ENCODE peak calls at places on chromosomes 11 and 22, in ten cellular contexts. O is suprapubic skin, Q is prostate gland, F is mammary epithelial cell, U is kidney, Y is fibroblast of lung, M is endodermal cell, L is NB4, C is fibroblast of the aortic adventitia, P is kidney epithelial cell. I is an unnamed sample.

GRCh38 chr11:63589000-63589399 is 25.2 kb downstream of the PLAAT3 start:
- DNase-seq in F (no peak), Y (no peak), O (no peak), L (no peak), P (no peak), U (no peak), Q (no peak), M (no peak), C (no peak), I (no peak)

GRCh38 chr22:48741540-48741939 is 1086.1 kb downstream of the BRD1 start:
- DNase-seq in F (no peak), Y (no peak), Q (no peak), P (no peak), M (no peak), O (no peak), U (no peak), C (no peak), L (no peak), I (no peak)

GRCh38 chr11:129787518-129787917 is 28.1 kb upstream of the TMEM45B start:
- DNase-seq in L (peak), P (no peak), M (no peak), O (no peak), U (no peak), C (no peak), F (peak), Q (no peak), Y (no peak), I (no peak)

GRCh38 chr22:17108256-17109112 is 12.7 kb downstream of the TMEM121B start:
- DNase-seq in Y (no peak), Q (no peak), F (no peak), L (peak), P (no peak), C (no peak), O (no peak), U (peak), M (no peak), I (no peak)

GRCh38 chr22:25085930-25086901 is 113.4 kb upstream of the CRYBB3 start:
- DNase-seq in F (peak), O (peak), U (peak), Q (no peak), C (peak), M (no peak), L (no peak), P (no peak), Y (peak), I (no peak)

GRCh38 chr22:47627561-47628253 is 865.3 kb downstream of the TBC1D22A start:
- DNase-seq in M (peak), Y (no peak), U (no peak), L (no peak), Q (no peak), P (no peak), C (no peak), F (no peak), O (no peak), I (no peak)

GRCh38 chr11:68215524-68216170 is 2.6 kb upstream of the KMT5B start:
- DNase-seq in Y (no peak), P (no peak), F (no peak), O (no peak), U (no peak), M (no peak), C (no peak), Q (no peak), L (no peak), I (no peak)

GRCh38 chr22:37488337-37489135 is 2.4 kb upstream of the MFNG start:
- DNase-seq in M (no peak), P (no peak), F (no peak), Y (no peak), C (no peak), U (no peak), O (no peak), L (no peak), Q (no peak), I (no peak)

DNA sequence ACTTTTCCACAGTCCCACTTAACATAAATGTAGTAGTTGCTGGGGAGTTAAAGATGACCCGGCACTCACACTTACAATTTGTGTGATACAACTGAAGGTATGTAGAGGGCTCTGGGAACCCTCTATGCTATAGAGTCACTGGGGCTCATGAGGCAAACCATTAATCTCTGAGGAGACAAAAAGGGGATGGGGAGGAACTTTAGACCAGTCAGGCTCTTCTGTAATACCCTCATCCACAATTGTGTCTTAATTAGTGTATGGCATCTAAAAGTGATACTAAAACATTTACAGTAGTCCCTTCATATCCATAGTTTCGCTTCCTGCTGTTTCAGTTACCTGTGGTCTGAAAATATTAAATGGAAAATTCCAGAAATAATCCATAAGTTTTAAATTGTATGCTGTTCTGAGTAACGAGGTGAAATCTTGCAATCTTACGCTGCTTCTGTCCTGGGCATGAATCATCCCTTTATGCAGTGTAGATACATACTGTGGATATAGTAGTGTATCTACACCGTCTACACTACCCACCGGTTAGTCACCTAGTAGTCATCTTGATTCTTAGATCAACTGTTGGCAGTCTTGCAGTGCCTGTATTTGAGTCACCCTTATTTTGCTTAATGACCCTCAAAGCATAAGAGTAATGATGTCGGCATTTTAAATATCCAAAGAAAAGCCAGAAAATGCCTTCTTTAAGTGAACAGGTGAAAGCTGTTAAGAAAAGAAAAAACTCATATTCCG is 12.2 kb downstream of the CBL start:
- DNase-seq in Y (peak), O (no peak), P (peak), C (peak), L (peak), F (peak), U (no peak), M (peak), Q (no peak), I (no peak)
- H3K4me3 ChIP-seq in Y (no peak), O (no peak), P (no peak), C (no peak), L (no peak), F (no peak), U (no peak), M (no peak), Q (no peak), I (no peak)

GRCh38 chr11:15629690-15630321 is 515.1 kb downstream of the INSC start:
- DNase-seq in Q (no peak), P (no peak), F (peak), M (peak), U (no peak), C (no peak), L (peak), O (no peak), Y (no peak), I (no peak)
- TF ChIP-seq CTCF in Q (no peak), P (peak), F (peak), M (peak), U (peak), C (peak), L (peak), O (no peak), Y (peak), I (peak)

GRCh38 chr11:11406652-11407051 is 53.6 kb upstream of the CSNK2A3 start:
- DNase-seq in Y (no peak), O (no peak), P (no peak), U (no peak), C (no peak), F (no peak), Q (no peak), L (no peak), M (no peak), I (no peak)

GRCh38 chr11:11407065-11407737 is 54.2 kb upstream of the CSNK2A3 start:
- DNase-seq in U (no peak), Y (no peak), L (peak), M (no peak), C (no peak), Q (no peak), O (no peak), F (no peak), P (no peak), I (no peak)

GRCh38 chr11:11400635-11401232 is 47.7 kb upstream of the CSNK2A3 start:
- DNase-seq in L (peak), Q (no peak), Y (no peak), P (no peak), F (no peak), C (no peak), O (no peak), M (peak), U (no peak), I (no peak)

GRCh38 chr11:11401960-11402359 is 48.9 kb upstream of the CSNK2A3 start:
- DNase-seq in O (no peak), Q (no peak), F (no peak), P (no peak), L (no peak), Y (no peak), M (no peak), U (no peak), C (no peak), I (no peak)

DNA sequence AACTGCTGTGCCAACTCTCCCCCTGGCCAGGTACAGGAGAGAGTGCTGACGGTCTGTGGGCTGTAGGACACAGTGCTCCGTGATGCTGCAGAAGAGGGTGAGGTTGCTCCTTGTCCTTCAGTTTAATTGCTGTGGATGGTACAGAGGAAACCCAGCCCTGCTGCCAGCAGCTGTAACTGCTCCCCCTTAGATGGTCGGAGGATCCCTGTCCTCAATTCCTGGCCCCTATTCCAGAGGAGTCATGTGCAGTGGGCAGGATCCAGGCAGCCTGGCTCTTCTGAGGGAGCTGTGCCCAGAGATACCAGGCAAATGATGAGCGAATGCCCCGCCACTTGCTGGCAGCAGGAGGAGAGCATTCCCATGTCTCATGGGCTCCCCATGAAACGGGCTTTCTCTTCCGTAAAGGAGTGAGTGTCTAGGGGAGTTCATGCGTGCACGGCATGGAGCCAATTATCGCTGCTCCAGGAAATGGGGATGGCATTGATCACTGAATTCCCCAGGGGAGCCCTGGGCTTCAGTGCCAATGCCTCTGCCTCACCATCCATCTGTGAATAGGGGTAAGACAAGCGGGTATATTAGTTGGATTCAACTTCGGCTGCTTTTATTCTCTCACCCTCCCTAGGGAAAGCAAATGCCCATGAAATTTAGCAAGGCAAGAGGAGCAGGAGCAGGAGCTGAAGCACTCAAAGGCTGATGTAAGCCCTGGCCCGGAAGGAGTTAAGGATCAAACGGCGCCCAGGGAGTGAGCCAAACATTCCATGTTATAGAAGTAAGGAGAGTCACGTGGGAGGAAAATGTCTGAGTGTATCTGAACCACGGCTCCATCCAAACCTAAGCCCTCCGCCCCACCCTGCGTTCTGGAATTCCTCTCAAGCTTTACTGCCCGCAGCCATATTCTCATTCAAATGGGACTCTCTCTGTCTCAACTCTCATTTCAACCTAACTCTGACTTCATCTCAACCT is 51.0 kb upstream of the CSNK2A3 start:
- DNase-seq in M (no peak), L (no peak), C (peak), Q (no peak), P (no peak), U (no peak), F (no peak), O (no peak), Y (peak), I (no peak)
- H3K4me3 ChIP-seq in M (no peak), L (no peak), C (no peak), Q (no peak), P (no peak), U (no peak), F (no peak), O (no peak), Y (no peak), I (no peak)

GRCh38 chr11:113274708-113275582 is 39.4 kb upstream of the TTC12 start:
- DNase-seq in P (no peak), C (no peak), Y (no peak), Q (no peak), L (peak), U (no peak), O (no peak), F (peak), M (peak), I (no peak)
- TF ChIP-seq CTCF in P (peak), C (no peak), Y (peak), Q (no peak), L (peak), U (peak), O (no peak), F (peak), M (peak), I (peak)

GRCh38 chr11:62130498-62131464 is 7.0 kb downstream of the INCENP start:
- DNase-seq in L (no peak), Q (no peak), Y (no peak), F (no peak), P (no peak), M (peak), O (peak), C (no peak), U (no peak), I (no peak)

GRCh38 chr11:62132188-62132587 is 8.4 kb downstream of the INCENP start:
- DNase-seq in F (peak), O (peak), L (no peak), C (no peak), P (no peak), U (no peak), Y (no peak), Q (no peak), M (no peak), I (no peak)

GRCh38 chr11:62132689-62133293 is 9.0 kb downstream of the INCENP start:
- DNase-seq in M (no peak), L (no peak), Y (no peak), O (peak), P (no peak), U (no peak), F (no peak), C (no peak), Q (no peak), I (no peak)

GRCh38 chr11:62129610-62130497 is 6.0 kb downstream of the INCENP start:
- DNase-seq in Y (no peak), L (no peak), C (no peak), U (no peak), M (no peak), F (no peak), P (no peak), O (peak), Q (no peak), I (no peak)

GRCh38 chr11:62133328-62134065 is 9.7 kb downstream of the INCENP start:
- DNase-seq in O (peak), Y (no peak), C (no peak), F (no peak), P (no peak), U (peak), Q (no peak), M (no peak), L (no peak), I (no peak)
- H3K4me3 ChIP-seq in O (no peak), Y (no peak), C (no peak), F (no peak), P (no peak), U (no peak), Q (no peak), M (no peak), L (no peak), I (no peak)

GRCh38 chr11:1047576-1048156 is 11.1 kb upstream of the MUC6 start:
- DNase-seq in C (no peak), U (peak), O (no peak), F (no peak), M (no peak), Q (no peak), P (no peak), Y (no peak), L (no peak), I (no peak)

GRCh38 chr11:1049431-1049891 is 12.9 kb upstream of the MUC6 start:
- DNase-seq in Y (no peak), Q (peak), O (no peak), U (peak), C (no peak), F (no peak), M (peak), L (no peak), P (no peak), I (no peak)

GRCh38 chr11:1049911-1050580 is 13.5 kb upstream of the MUC6 start:
- DNase-seq in O (peak), C (no peak), L (no peak), F (no peak), P (no peak), M (peak), U (peak), Y (no peak), Q (no peak), I (no peak)

GRCh38 chr11:1049071-1049405 is 12.5 kb upstream of the MUC6 start:
- DNase-seq in O (no peak), C (no peak), Q (no peak), P (no peak), M (no peak), U (peak), Y (no peak), L (no peak), F (no peak), I (no peak)

GRCh38 chr11:1048375-1049070 is 12.0 kb upstream of the MUC6 start:
- DNase-seq in Y (no peak), U (peak), F (no peak), C (no peak), Q (no peak), O (no peak), M (peak), P (no peak), L (no peak), I (no peak)
- TF ChIP-seq CTCF in Y (no peak), U (no peak), F (no peak), C (no peak), Q (no peak), O (no peak), M (peak), P (peak), L (no peak), I (no peak)

DNA sequence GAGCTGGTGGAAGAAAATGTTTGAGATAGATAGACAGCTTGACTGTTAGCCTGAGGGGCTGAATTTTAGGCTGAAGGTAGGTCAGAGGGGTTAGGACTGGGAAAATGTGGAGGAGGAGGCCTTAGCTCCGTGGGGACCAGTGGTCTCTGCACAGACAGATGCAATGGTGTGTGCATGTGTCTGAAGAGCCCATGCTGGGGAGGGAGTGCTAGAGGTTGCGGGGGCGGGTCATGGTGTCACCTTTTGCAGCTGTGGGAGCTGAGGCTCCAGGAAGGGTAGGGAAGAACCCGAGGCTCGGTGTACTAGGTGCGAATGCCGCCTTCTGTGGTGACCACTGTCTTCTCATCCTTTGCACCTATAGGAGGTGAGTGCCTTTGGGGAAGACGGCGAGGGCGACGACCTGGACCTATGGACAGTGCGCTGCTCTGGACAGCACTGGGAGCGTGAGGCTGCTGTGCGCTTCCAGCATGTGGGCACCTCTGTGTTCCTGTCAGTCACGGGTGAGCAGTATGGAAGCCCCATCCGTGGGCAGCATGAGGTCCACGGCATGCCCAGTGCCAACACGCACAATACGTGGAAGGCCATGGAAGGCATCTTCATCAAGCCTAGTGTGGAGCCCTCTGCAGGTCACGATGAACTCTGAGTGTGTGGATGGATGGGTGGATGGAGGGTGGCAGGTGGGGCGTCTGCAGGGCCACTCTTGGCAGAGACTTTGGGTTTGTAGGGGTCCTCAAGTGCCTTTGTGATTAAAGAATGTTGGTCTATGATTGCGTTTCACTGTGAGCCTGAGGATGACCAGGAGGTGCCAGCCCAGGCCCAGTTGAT is 1.6 kb downstream of the SDF2L1 start:
- DNase-seq in Q (no peak), O (no peak), C (no peak), U (no peak), L (no peak), M (no peak), P (no peak), F (no peak), Y (no peak), I (no peak)
- H3K4me3 ChIP-seq in Q (no peak), O (no peak), C (peak), U (no peak), L (peak), M (peak), P (peak), F (peak), Y (peak), I (peak)

GRCh38 chr11:122910775-122911174 is 28.2 kb downstream of the JHY start:
- DNase-seq in U (no peak), Q (no peak), F (peak), L (peak), M (no peak), P (no peak), Y (peak), C (peak), O (no peak), I (peak)
- TF ChIP-seq CTCF in U (peak), Q (no peak), F (peak), L (peak), M (peak), P (peak), Y (peak), C (peak), O (no peak), I (peak)

GRCh38 chr11:73647459-73648100 is 1.2 kb downstream of the PLEKHB1 start:
- DNase-seq in M (peak), C (peak), O (peak), L (peak), U (peak), F (peak), Q (peak), Y (peak), P (peak), I (peak)
- H3K4me3 ChIP-seq in M (peak), C (peak), O (peak), L (no peak), U (peak), F (no peak), Q (peak), Y (no peak), P (peak), I (peak)

I was measured in LNCaP clone FGC.